ENCODE peak calls at places on chromosomes 12 and 14, in six cellular contexts. Y is activated CD4-positive, alpha-beta T cell treated with anti-CD3 and anti-CD28 coated beads, Interleukin-2, amount 50 U/mL, for 24 hours; B is astrocyte of the spinal cord; O is NCI-H2171 treated with DMSO at 0.1 percent for 48 hours; J is naive thymus-derived CD8-positive, alpha-beta T cell; M is T follicular helper cell. E is an unnamed sample.

GRCh38 chr12:57166971-57167371 is 19.6 kb upstream of the LRP1-AS start:
- DNase-seq in J (no peak), O (no peak), Y (peak), M (no peak), B (peak), E (no peak)

GRCh38 chr12:10528150-10528953 is 22.7 kb downstream of the EIF2S3B start:
- DNase-seq in O (no peak), B (no peak), M (no peak), J (no peak), Y (no peak), E (no peak)

GRCh38 chr12:7142057-7142644 is 12.0 kb downstream of the CLSTN3 start:
- DNase-seq in O (peak), M (peak), J (peak), B (no peak), Y (peak), E (peak)

GRCh38 chr12:28500373-28501024 is 310.2 kb downstream of the CCDC91 start:
- DNase-seq in Y (no peak), O (no peak), M (no peak), J (no peak), B (no peak), E (no peak)

GRCh38 chr14:23528555-23528954 is 23.0 kb downstream of the ZFHX2 start:
- DNase-seq in Y (no peak), O (no peak), J (no peak), B (no peak), M (no peak), E (no peak)

GRCh38 chr14:100428727-100429126 is 105.6 kb downstream of the SLC25A47 start:
- DNase-seq in B (peak), Y (no peak), O (no peak), J (no peak), M (no peak), E (no peak)

GRCh38 chr12:132602578-132603239 is 7.7 kb downstream of the LRCOL1 start:
- DNase-seq in O (no peak), Y (no peak), B (no peak), M (no peak), J (no peak), E (no peak)

GRCh38 chr14:77979666-77980351 is 179.9 kb downstream of the ADCK1 start:
- DNase-seq in B (peak), M (no peak), J (no peak), O (no peak), Y (no peak), E (no peak)

GRCh38 chr12:6141048-6141447 is 16.6 kb upstream of the VWF start:
- DNase-seq in M (no peak), Y (peak), O (no peak), B (peak), J (peak), E (no peak)

GRCh38 chr12:9405861-9406563 is 197.8 kb upstream of the PZP start:
- DNase-seq in J (no peak), B (no peak), O (no peak), M (no peak), Y (no peak), E (no peak)

E was measured in effector CD4-positive, alpha-beta T cell.